ENCODE peak calls at places on chromosomes 6 and 20, in four cellular contexts. R is HCT116, V is sigmoid colon, B is stomach. G is an unnamed sample.

GRCh38 chr6:152669894-152670293 is 27.8 kb upstream of the MYCT1 start:
- DNase-seq in R (peak; percentile 33), V (no peak), B (no peak), G (peak; percentile 33)

GRCh38 chr6:3789018-3789895 is 37.7 kb upstream of the PXDC1 start:
- DNase-seq in R (no peak), V (no peak), B (no peak), G (no peak)

GRCh38 chr6:75643173-75643572 is 41.5 kb downstream of the SENP6 start:
- DNase-seq in R (no peak), V (no peak), B (no peak), G (no peak)

GRCh38 chr20:47466193-47466592 is 35.5 kb upstream of the NCOA3 start:
- DNase-seq in R (no peak), V (no peak), B (no peak), G (no peak)

GRCh38 chr20:39880890-39881289 is 808.1 kb downstream of the MAFB start:
- DNase-seq in R (no peak), V (no peak), B (no peak), G (peak; percentile 49)

GRCh38 chr20:4435671-4436070 is 286.0 kb upstream of the PRND start:
- DNase-seq in R (no peak), V (no peak), B (no peak), G (no peak)

GRCh38 chr20:43894531-43894930 is 20.1 kb upstream of the TOX2 start:
- DNase-seq in R (no peak), V (no peak), B (no peak), G (no peak)

GRCh38 chr20:13863244-13863643 is 78.4 kb downstream of the NDUFAF5 start:
- DNase-seq in R (no peak), V (no peak), B (no peak), G (no peak)

GRCh38 chr6:134099770-134100169 is 47.3 kb upstream of the SLC2A12 start:
- DNase-seq in R (no peak), V (no peak), B (no peak), G (no peak)

GRCh38 chr6:130050230-130050629 is 31.8 kb downstream of the L3MBTL3 start:
- DNase-seq in R (no peak), V (no peak), B (no peak), G (no peak)

GRCh38 chr20:59006167-59006863 is 739 bp downstream of the CTSZ start:
- DNase-seq in R (no peak), V (peak; percentile 81), B (no peak), G (no peak)

GRCh38 chr20:64233725-64234124 is 21.8 kb upstream of the PCMTD2 start:
- DNase-seq in R (no peak), V (no peak), B (peak; percentile 91), G (no peak)

GRCh38 chr20:51687071-51687470 is 81.1 kb downstream of the ATP9A start:
- DNase-seq in R (peak; percentile 63), V (no peak), B (no peak), G (peak; percentile 35)

GRCh38 chr6:157099912-157100593 is 223.3 kb downstream of the TMEM242 start:
- DNase-seq in R (no peak), V (no peak), B (no peak), G (no peak)

GRCh38 chr6:15948930-15949900 is 179.7 kb upstream of the MYLIP start:
- DNase-seq in R (no peak), V (no peak), B (peak; percentile 80), G (no peak)

GRCh38 chr6:5462856-5463255 is 201.5 kb downstream of the FARS2 start:
- DNase-seq in R (no peak), V (no peak), B (no peak), G (no peak)

GRCh38 chr6:157893238-157893637 is 70.2 kb downstream of the SNX9 start:
- DNase-seq in R (no peak), V (no peak), B (no peak), G (no peak)

GRCh38 chr6:13331516-13332348 is 3.4 kb upstream of the TBC1D7 start:
- DNase-seq in R (peak; percentile 19), V (no peak), B (no peak), G (peak; percentile 52)

GRCh38 chr6:145075425-145075824 is 659.9 kb downstream of the EPM2A start:
- DNase-seq in R (no peak), V (no peak), B (no peak), G (peak; percentile 17)

GRCh38 chr6:27889628-27890315 is 22.4 kb downstream of the OR2B2 start:
- DNase-seq in R (peak; percentile 16), V (no peak), B (no peak), G (peak; percentile 70)

GRCh38 chr6:27892596-27893058 is 19.6 kb downstream of the OR2B2 start:
- DNase-seq in R (peak; percentile 34), V (no peak), B (no peak), G (no peak)

GRCh38 chr6:27889275-27889627 is 22.9 kb downstream of the OR2B2 start:
- DNase-seq in R (no peak), V (no peak), B (no peak), G (peak; percentile 79)

GRCh38 chr6:27891300-27891913 is 20.8 kb downstream of the OR2B2 start:
- DNase-seq in R (no peak), V (no peak), B (no peak), G (peak; percentile 28)

DNA sequence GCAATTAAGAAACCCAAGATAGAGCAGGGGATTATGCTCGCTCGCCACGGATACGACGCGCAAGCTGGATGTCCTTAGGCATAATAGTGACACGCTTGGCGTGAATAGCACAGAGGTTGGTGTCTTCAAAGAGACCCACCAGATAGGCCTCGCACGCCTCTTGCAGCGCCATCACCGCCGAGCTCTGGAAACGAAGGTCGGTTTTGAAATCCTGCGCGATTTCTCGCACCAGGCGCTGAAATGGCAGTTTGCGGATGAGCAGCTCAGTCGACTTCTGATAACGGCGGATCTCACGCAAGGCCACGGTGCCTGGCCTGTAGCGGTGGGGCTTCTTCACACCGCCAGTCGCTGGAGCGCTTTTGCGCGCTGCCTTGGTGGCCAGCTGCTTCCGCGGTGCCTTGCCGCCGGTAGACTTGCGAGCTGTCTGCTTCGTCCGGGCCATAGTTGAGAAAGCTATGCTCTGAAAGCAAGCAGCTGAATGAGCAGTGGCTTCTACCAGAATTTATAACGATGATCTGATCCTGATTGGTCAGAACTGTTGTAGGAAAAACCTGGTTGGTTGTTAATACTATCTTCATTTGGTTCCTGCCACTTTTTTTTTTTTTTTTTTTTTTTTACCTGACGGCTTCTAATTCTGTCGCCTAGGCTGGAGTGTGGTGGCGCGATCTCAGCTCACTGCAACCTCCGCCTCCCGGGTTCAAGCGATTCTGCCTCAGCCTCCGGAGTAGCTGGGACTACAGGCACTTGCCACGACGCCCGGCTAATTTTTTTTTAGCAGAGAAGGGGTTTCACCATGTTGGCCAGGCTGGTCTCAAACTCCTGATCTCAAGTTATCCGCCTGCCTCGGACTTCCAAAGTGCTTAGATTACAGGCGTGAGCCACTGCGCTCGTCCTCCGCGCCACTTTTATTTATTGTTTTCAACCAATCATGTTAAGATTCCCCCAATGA is 21.6 kb downstream of the OR2B2 start:
- DNase-seq in R (peak; percentile 97), V (no peak), B (peak; percentile 71), G (peak; percentile 98)
- TF ChIP-seq POLR2A in R (peak; percentile 98), V (no peak), B (no peak), G (peak; percentile 97)

GRCh38 chr20:35681953-35682352 is 17.2 kb downstream of the NFS1 start:
- DNase-seq in R (no peak), V (no peak), B (no peak), G (no peak)
- H3K4me3 ChIP-seq in R (no peak overlapping the region), V (no peak overlapping the region), B (no peak overlapping the region), G (no peak overlapping the region)

DNA sequence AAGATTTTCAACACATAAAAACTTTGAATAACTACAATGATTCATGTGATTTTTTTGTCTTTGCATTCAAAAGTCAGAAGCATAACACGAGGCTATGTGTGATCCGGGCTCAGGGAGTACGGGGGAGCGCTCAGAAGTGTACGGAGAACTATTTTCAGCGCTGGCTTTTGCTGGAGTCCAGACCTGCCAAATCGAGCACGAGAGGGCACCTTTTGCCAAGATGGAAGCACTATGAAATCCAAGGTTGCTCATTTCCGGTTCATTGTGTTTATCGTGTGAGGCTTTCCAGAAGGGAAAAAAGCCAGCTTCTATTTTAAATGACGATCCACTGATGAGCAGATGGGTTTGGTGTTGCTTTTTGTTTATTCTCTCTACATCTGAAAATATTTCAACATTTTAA is 11.3 kb downstream of the RAMACL start:
- DNase-seq in R (no peak), V (peak; percentile 87), B (no peak), G (no peak)
- TF ChIP-seq POLR2A in R (no peak), V (no peak), B (no peak), G (no peak)

GRCh38 chr20:19975436-19975799 is 41.7 kb upstream of the NAA20 start:
- DNase-seq in R (no peak), V (peak; percentile 77), B (no peak), G (no peak)

GRCh38 chr20:19974621-19975435 is 42.3 kb upstream of the NAA20 start:
- DNase-seq in R (no peak), V (peak; percentile 97), B (peak; percentile 88), G (peak; percentile 93)

GRCh38 chr20:19976595-19977372 is 40.4 kb upstream of the NAA20 start:
- DNase-seq in R (peak; percentile 63), V (peak; percentile 84), B (peak; percentile 62), G (peak; percentile 61)

GRCh38 chr20:19977373-19977770 is 39.8 kb upstream of the NAA20 start:
- DNase-seq in R (no peak), V (no peak), B (no peak), G (no peak)

GRCh38 chr20:19975901-19976300 is 41.3 kb upstream of the NAA20 start:
- DNase-seq in R (no peak), V (no peak), B (peak; percentile 46), G (no peak)
- H3K4me3 ChIP-seq in R (no peak overlapping the region), V (peak overlapping the region; percentile 58), B (peak overlapping the region; percentile 53), G (no peak overlapping the region)

GRCh38 chr6:34090935-34091334 is 55.0 kb downstream of the GRM4 start:
- DNase-seq in R (no peak), V (no peak), B (no peak), G (no peak)
- TF ChIP-seq POLR2A in R (no peak), V (no peak), B (no peak), G (no peak)

DNA sequence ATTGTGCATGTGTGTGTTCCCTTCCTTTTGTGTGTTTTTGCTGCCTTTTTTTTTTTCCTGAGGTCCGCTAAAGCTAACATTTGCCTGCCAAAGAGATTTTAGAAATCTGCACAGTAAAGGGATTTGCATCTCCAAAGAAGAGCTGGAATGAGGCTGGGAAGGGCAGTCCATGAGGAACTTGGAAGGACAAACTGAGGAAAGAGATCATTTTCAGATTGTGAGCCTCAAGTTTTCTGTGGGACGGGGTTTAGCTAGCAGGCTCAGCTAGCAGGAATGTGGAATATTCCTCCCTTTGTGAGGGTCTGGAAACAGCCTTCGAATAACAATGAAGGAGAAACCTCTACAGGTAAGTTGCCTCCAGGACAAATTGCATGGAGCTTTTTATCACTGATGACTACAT is 3.8 kb downstream of the INSM1 start:
- DNase-seq in R (no peak), V (no peak), B (no peak), G (no peak)
- H3K4me3 ChIP-seq in R (no peak overlapping the region), V (no peak overlapping the region), B (no peak overlapping the region), G (no peak overlapping the region)

G was measured in NB4.